ENCODE peak calls at places on chromosome 14, in seven cellular contexts. One of them, this sample, is unnamed.

GRCh38 chr14:34331728-34332623 is 130.1 kb downstream of the SPTSSA start:
- DNase-seq in foreskin fibroblast: no peak
- DNase-seq in progenitor cell of endocrine pancreas: peak; percentile 49
- DNase-seq in HFFc6: peak; percentile 26
- DNase-seq in cardiac fibroblast: peak; percentile 67
- DNase-seq in neural crest cell: peak; percentile 74
- DNase-seq in activated CD8-positive, alpha-beta T cell treated with anti-CD3 and anti-CD28 coated beads for 36 hours: peak; percentile 77
- DNase-seq in this sample: peak; percentile 59

GRCh38 chr14:62661818-62662217 is 383.4 kb downstream of the KCNH5 start:
- DNase-seq in HFFc6: no peak
- DNase-seq in foreskin fibroblast: no peak
- DNase-seq in activated CD8-positive, alpha-beta T cell treated with anti-CD3 and anti-CD28 coated beads for 36 hours: no peak
- DNase-seq in progenitor cell of endocrine pancreas: no peak
- DNase-seq in neural crest cell: no peak
- DNase-seq in cardiac fibroblast: peak; percentile 74
- DNase-seq in this sample: no peak

GRCh38 chr14:103584326-103584915 is 21.7 kb downstream of the COA8 start:
- DNase-seq in activated CD8-positive, alpha-beta T cell treated with anti-CD3 and anti-CD28 coated beads for 36 hours: no peak
- DNase-seq in foreskin fibroblast: no peak
- DNase-seq in HFFc6: no peak
- DNase-seq in neural crest cell: no peak
- DNase-seq in progenitor cell of endocrine pancreas: no peak
- DNase-seq in cardiac fibroblast: no peak
- DNase-seq in this sample: no peak

GRCh38 chr14:102508410-102508773 is 1.2 kb downstream of the ANKRD9 start:
- DNase-seq in progenitor cell of endocrine pancreas: no peak
- DNase-seq in neural crest cell: no peak
- DNase-seq in HFFc6: no peak
- DNase-seq in activated CD8-positive, alpha-beta T cell treated with anti-CD3 and anti-CD28 coated beads for 36 hours: no peak
- DNase-seq in foreskin fibroblast: no peak
- DNase-seq in cardiac fibroblast: no peak
- DNase-seq in this sample: peak; percentile 60

GRCh38 chr14:33848706-33849454 is 102.0 kb downstream of the EGLN3 start:
- DNase-seq in cardiac fibroblast: peak; percentile 54
- DNase-seq in progenitor cell of endocrine pancreas: peak; percentile 79
- DNase-seq in neural crest cell: peak; percentile 76
- DNase-seq in activated CD8-positive, alpha-beta T cell treated with anti-CD3 and anti-CD28 coated beads for 36 hours: peak; percentile 40
- DNase-seq in foreskin fibroblast: no peak
- DNase-seq in HFFc6: peak; percentile 48
- DNase-seq in this sample: peak; percentile 24

GRCh38 chr14:36510078-36510799 is 9.8 kb downstream of the NKX2-1 start:
- DNase-seq in cardiac fibroblast: no peak
- DNase-seq in neural crest cell: no peak
- DNase-seq in progenitor cell of endocrine pancreas: no peak
- DNase-seq in foreskin fibroblast: no peak
- DNase-seq in HFFc6: no peak
- DNase-seq in activated CD8-positive, alpha-beta T cell treated with anti-CD3 and anti-CD28 coated beads for 36 hours: no peak
- DNase-seq in this sample: no peak

GRCh38 chr14:105486974-105487448 is 325 bp downstream of the CRIP1 start:
- DNase-seq in HFFc6: no peak
- DNase-seq in cardiac fibroblast: no peak
- DNase-seq in progenitor cell of endocrine pancreas: no peak
- DNase-seq in activated CD8-positive, alpha-beta T cell treated with anti-CD3 and anti-CD28 coated beads for 36 hours: peak; percentile 56
- DNase-seq in foreskin fibroblast: no peak
- DNase-seq in neural crest cell: no peak
- DNase-seq in this sample: no peak

GRCh38 chr14:96359959-96360358 is 3.2 kb downstream of the ATG2B start:
- DNase-seq in cardiac fibroblast: no peak
- DNase-seq in progenitor cell of endocrine pancreas: no peak
- DNase-seq in neural crest cell: no peak
- DNase-seq in foreskin fibroblast: no peak
- DNase-seq in HFFc6: no peak
- DNase-seq in activated CD8-positive, alpha-beta T cell treated with anti-CD3 and anti-CD28 coated beads for 36 hours: no peak
- DNase-seq in this sample: no peak

GRCh38 chr14:64232095-64232830 is 61.9 kb downstream of the ESR2 start:
- DNase-seq in activated CD8-positive, alpha-beta T cell treated with anti-CD3 and anti-CD28 coated beads for 36 hours: peak; percentile 71
- DNase-seq in neural crest cell: no peak
- DNase-seq in cardiac fibroblast: peak; percentile 95
- DNase-seq in HFFc6: peak; percentile 82
- DNase-seq in foreskin fibroblast: peak; percentile 87
- DNase-seq in progenitor cell of endocrine pancreas: no peak
- DNase-seq in this sample: peak; percentile 34

GRCh38 chr14:31994391-31995033 is 82.6 kb upstream of the ARHGAP5 start:
- DNase-seq in activated CD8-positive, alpha-beta T cell treated with anti-CD3 and anti-CD28 coated beads for 36 hours: no peak
- DNase-seq in HFFc6: no peak
- DNase-seq in foreskin fibroblast: no peak
- DNase-seq in progenitor cell of endocrine pancreas: no peak
- DNase-seq in cardiac fibroblast: peak; percentile 53
- DNase-seq in neural crest cell: no peak
- DNase-seq in this sample: no peak

GRCh38 chr14:57383125-57383524 is 7.3 kb upstream of the NAA30 start:
- DNase-seq in HFFc6: no peak
- DNase-seq in foreskin fibroblast: no peak
- DNase-seq in progenitor cell of endocrine pancreas: no peak
- DNase-seq in cardiac fibroblast: no peak
- DNase-seq in activated CD8-positive, alpha-beta T cell treated with anti-CD3 and anti-CD28 coated beads for 36 hours: no peak
- DNase-seq in neural crest cell: no peak
- DNase-seq in this sample: no peak

GRCh38 chr14:39615352-39615751 is 183.1 kb upstream of the FBXO33 start:
- DNase-seq in progenitor cell of endocrine pancreas: no peak
- DNase-seq in neural crest cell: no peak
- DNase-seq in HFFc6: no peak
- DNase-seq in activated CD8-positive, alpha-beta T cell treated with anti-CD3 and anti-CD28 coated beads for 36 hours: no peak
- DNase-seq in cardiac fibroblast: no peak
- DNase-seq in foreskin fibroblast: no peak
- DNase-seq in this sample: no peak

GRCh38 chr14:92503756-92504491 is 9.7 kb upstream of the RIN3 start:
- DNase-seq in foreskin fibroblast: peak; percentile 88
- DNase-seq in activated CD8-positive, alpha-beta T cell treated with anti-CD3 and anti-CD28 coated beads for 36 hours: no peak
- DNase-seq in HFFc6: peak; percentile 90
- DNase-seq in neural crest cell: no peak
- DNase-seq in progenitor cell of endocrine pancreas: no peak
- DNase-seq in cardiac fibroblast: peak; percentile 83
- DNase-seq in this sample: no peak

GRCh38 chr14:36057452-36058142 is 118.9 kb downstream of the PTCSC3 start:
- DNase-seq in HFFc6: no peak
- DNase-seq in progenitor cell of endocrine pancreas: no peak
- DNase-seq in cardiac fibroblast: no peak
- DNase-seq in activated CD8-positive, alpha-beta T cell treated with anti-CD3 and anti-CD28 coated beads for 36 hours: no peak
- DNase-seq in foreskin fibroblast: no peak
- DNase-seq in neural crest cell: no peak
- DNase-seq in this sample: no peak

GRCh38 chr14:34778744-34779143 is 64.4 kb upstream of the CFL2 start:
- DNase-seq in cardiac fibroblast: no peak
- DNase-seq in activated CD8-positive, alpha-beta T cell treated with anti-CD3 and anti-CD28 coated beads for 36 hours: no peak
- DNase-seq in neural crest cell: no peak
- DNase-seq in HFFc6: no peak
- DNase-seq in foreskin fibroblast: no peak
- DNase-seq in progenitor cell of endocrine pancreas: no peak
- DNase-seq in this sample: no peak

GRCh38 chr14:58167057-58167456 is 15.0 kb upstream of the ARMH4 start:
- DNase-seq in HFFc6: no peak
- DNase-seq in neural crest cell: no peak
- DNase-seq in activated CD8-positive, alpha-beta T cell treated with anti-CD3 and anti-CD28 coated beads for 36 hours: no peak
- DNase-seq in cardiac fibroblast: no peak
- DNase-seq in foreskin fibroblast: no peak
- DNase-seq in progenitor cell of endocrine pancreas: no peak
- DNase-seq in this sample: no peak

GRCh38 chr14:100294213-100294962 is 11.9 kb downstream of the SLC25A29 start:
- DNase-seq in cardiac fibroblast: peak; percentile 34
- DNase-seq in HFFc6: no peak
- DNase-seq in foreskin fibroblast: no peak
- DNase-seq in neural crest cell: no peak
- DNase-seq in progenitor cell of endocrine pancreas: no peak
- DNase-seq in activated CD8-positive, alpha-beta T cell treated with anti-CD3 and anti-CD28 coated beads for 36 hours: no peak
- DNase-seq in this sample: peak; percentile 34

GRCh38 chr14:34237098-34237497 is 224.9 kb downstream of the SPTSSA start:
- DNase-seq in activated CD8-positive, alpha-beta T cell treated with anti-CD3 and anti-CD28 coated beads for 36 hours: no peak
- DNase-seq in foreskin fibroblast: no peak
- DNase-seq in progenitor cell of endocrine pancreas: no peak
- DNase-seq in cardiac fibroblast: no peak
- DNase-seq in neural crest cell: no peak
- DNase-seq in HFFc6: no peak
- DNase-seq in this sample: no peak

GRCh38 chr14:50830044-50830931 is 674 bp downstream of the NIN start:
- DNase-seq in progenitor cell of endocrine pancreas: peak; percentile 25
- DNase-seq in foreskin fibroblast: no peak
- DNase-seq in neural crest cell: peak; percentile 60
- DNase-seq in HFFc6: no peak
- DNase-seq in activated CD8-positive, alpha-beta T cell treated with anti-CD3 and anti-CD28 coated beads for 36 hours: peak; percentile 79
- DNase-seq in cardiac fibroblast: peak; percentile 51
- DNase-seq in this sample: peak; percentile 85

GRCh38 chr14:29926701-29927595 is 699 bp downstream of the PRKD1 start:
- DNase-seq in cardiac fibroblast: peak; percentile 49
- DNase-seq in activated CD8-positive, alpha-beta T cell treated with anti-CD3 and anti-CD28 coated beads for 36 hours: no peak
- DNase-seq in foreskin fibroblast: peak; percentile 59
- DNase-seq in HFFc6: peak; percentile 41
- DNase-seq in neural crest cell: peak; percentile 48
- DNase-seq in progenitor cell of endocrine pancreas: peak; percentile 48
- DNase-seq in this sample: peak; percentile 37

GRCh38 chr14:61388173-61388975 is 67.0 kb downstream of the PRKCH start:
- DNase-seq in neural crest cell: no peak
- DNase-seq in activated CD8-positive, alpha-beta T cell treated with anti-CD3 and anti-CD28 coated beads for 36 hours: peak; percentile 76
- DNase-seq in progenitor cell of endocrine pancreas: no peak
- DNase-seq in HFFc6: no peak
- DNase-seq in foreskin fibroblast: peak; percentile 8
- DNase-seq in cardiac fibroblast: peak; percentile 66
- DNase-seq in this sample: peak; percentile 59

GRCh38 chr14:50786821-50787464 is 44.0 kb downstream of the NIN start:
- DNase-seq in progenitor cell of endocrine pancreas: no peak
- DNase-seq in cardiac fibroblast: no peak
- DNase-seq in activated CD8-positive, alpha-beta T cell treated with anti-CD3 and anti-CD28 coated beads for 36 hours: no peak
- DNase-seq in foreskin fibroblast: no peak
- DNase-seq in HFFc6: no peak
- DNase-seq in neural crest cell: no peak
- DNase-seq in this sample: no peak

GRCh38 chr14:56995010-56995409 is 184.7 kb upstream of the OTX2 start:
- DNase-seq in foreskin fibroblast: no peak
- DNase-seq in HFFc6: no peak
- DNase-seq in activated CD8-positive, alpha-beta T cell treated with anti-CD3 and anti-CD28 coated beads for 36 hours: no peak
- DNase-seq in cardiac fibroblast: no peak
- DNase-seq in neural crest cell: no peak
- DNase-seq in progenitor cell of endocrine pancreas: no peak
- DNase-seq in this sample: no peak

GRCh38 chr14:71474866-71475265 is 457.4 kb upstream of the RGS6 start:
- DNase-seq in activated CD8-positive, alpha-beta T cell treated with anti-CD3 and anti-CD28 coated beads for 36 hours: no peak
- DNase-seq in HFFc6: no peak
- DNase-seq in foreskin fibroblast: no peak
- DNase-seq in cardiac fibroblast: no peak
- DNase-seq in neural crest cell: no peak
- DNase-seq in progenitor cell of endocrine pancreas: no peak
- DNase-seq in this sample: no peak

GRCh38 chr14:72666610-72667009 is 227.3 kb downstream of the DPF3 start:
- DNase-seq in progenitor cell of endocrine pancreas: no peak
- DNase-seq in HFFc6: peak; percentile 85
- DNase-seq in activated CD8-positive, alpha-beta T cell treated with anti-CD3 and anti-CD28 coated beads for 36 hours: no peak
- DNase-seq in neural crest cell: no peak
- DNase-seq in cardiac fibroblast: peak; percentile 83
- DNase-seq in foreskin fibroblast: peak; percentile 91
- DNase-seq in this sample: no peak

DNA sequence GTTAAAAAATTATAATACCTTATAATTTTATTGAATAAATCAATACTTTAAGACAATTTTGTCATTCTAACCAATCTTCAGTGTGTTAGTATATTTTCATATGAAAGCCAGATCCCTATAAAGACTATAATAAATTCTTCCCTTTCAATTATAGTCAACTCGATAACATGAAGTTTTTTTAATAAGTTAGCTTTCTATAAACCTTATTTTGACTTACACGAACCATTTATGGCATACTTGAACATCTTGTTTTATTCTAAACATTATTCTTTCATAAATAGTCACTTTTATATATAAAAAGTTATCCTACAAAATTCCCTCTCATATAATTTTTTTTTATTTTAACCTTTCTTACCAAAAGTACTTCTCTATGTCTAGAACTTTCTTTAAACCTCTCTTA is 1002.3 kb downstream of the TMEM121 start:
- DNase-seq in neural crest cell: no peak
- DNase-seq in HFFc6: no peak
- DNase-seq in progenitor cell of endocrine pancreas: no peak
- DNase-seq in cardiac fibroblast: no peak
- DNase-seq in activated CD8-positive, alpha-beta T cell treated with anti-CD3 and anti-CD28 coated beads for 36 hours: no peak
- DNase-seq in foreskin fibroblast: no peak
- DNase-seq in this sample: no peak
- TF ChIP-seq CTCF in neural crest cell: no peak
- TF ChIP-seq CTCF in HFFc6: no peak
- TF ChIP-seq CTCF in progenitor cell of endocrine pancreas: no peak
- TF ChIP-seq CTCF in cardiac fibroblast: no peak
- TF ChIP-seq CTCF in activated CD8-positive, alpha-beta T cell treated with anti-CD3 and anti-CD28 coated beads for 36 hours: no peak
- TF ChIP-seq CTCF in foreskin fibroblast: no peak
- TF ChIP-seq CTCF in this sample: no peak

GRCh38 chr14:69877492-69877891 is 1.7 kb upstream of the SMOC1 start:
- DNase-seq in neural crest cell: no peak
- DNase-seq in progenitor cell of endocrine pancreas: no peak
- DNase-seq in foreskin fibroblast: no peak
- DNase-seq in HFFc6: no peak
- DNase-seq in activated CD8-positive, alpha-beta T cell treated with anti-CD3 and anti-CD28 coated beads for 36 hours: no peak
- DNase-seq in cardiac fibroblast: peak; percentile 50
- DNase-seq in this sample: peak; percentile 63
- TF ChIP-seq CTCF in neural crest cell: peak; percentile 64
- TF ChIP-seq CTCF in progenitor cell of endocrine pancreas: peak; percentile 60
- TF ChIP-seq CTCF in foreskin fibroblast: peak; percentile 10
- TF ChIP-seq CTCF in HFFc6: peak; percentile 71
- TF ChIP-seq CTCF in activated CD8-positive, alpha-beta T cell treated with anti-CD3 and anti-CD28 coated beads for 36 hours: peak; percentile 54
- TF ChIP-seq CTCF in cardiac fibroblast: peak; percentile 45
- TF ChIP-seq CTCF in this sample: peak; percentile 42

GRCh38 chr14:91317381-91318313 is 73.1 kb upstream of the GPR68 start:
- DNase-seq in neural crest cell: no peak
- DNase-seq in activated CD8-positive, alpha-beta T cell treated with anti-CD3 and anti-CD28 coated beads for 36 hours: peak; percentile 97
- DNase-seq in HFFc6: no peak
- DNase-seq in cardiac fibroblast: peak; percentile 22
- DNase-seq in foreskin fibroblast: no peak
- DNase-seq in progenitor cell of endocrine pancreas: no peak
- DNase-seq in this sample: no peak
- TF ChIP-seq CTCF in neural crest cell: no peak
- TF ChIP-seq CTCF in activated CD8-positive, alpha-beta T cell treated with anti-CD3 and anti-CD28 coated beads for 36 hours: peak; percentile 54
- TF ChIP-seq CTCF in HFFc6: no peak
- TF ChIP-seq CTCF in cardiac fibroblast: peak; percentile 12
- TF ChIP-seq CTCF in foreskin fibroblast: no peak
- TF ChIP-seq CTCF in progenitor cell of endocrine pancreas: no peak
- TF ChIP-seq CTCF in this sample: no peak

DNA sequence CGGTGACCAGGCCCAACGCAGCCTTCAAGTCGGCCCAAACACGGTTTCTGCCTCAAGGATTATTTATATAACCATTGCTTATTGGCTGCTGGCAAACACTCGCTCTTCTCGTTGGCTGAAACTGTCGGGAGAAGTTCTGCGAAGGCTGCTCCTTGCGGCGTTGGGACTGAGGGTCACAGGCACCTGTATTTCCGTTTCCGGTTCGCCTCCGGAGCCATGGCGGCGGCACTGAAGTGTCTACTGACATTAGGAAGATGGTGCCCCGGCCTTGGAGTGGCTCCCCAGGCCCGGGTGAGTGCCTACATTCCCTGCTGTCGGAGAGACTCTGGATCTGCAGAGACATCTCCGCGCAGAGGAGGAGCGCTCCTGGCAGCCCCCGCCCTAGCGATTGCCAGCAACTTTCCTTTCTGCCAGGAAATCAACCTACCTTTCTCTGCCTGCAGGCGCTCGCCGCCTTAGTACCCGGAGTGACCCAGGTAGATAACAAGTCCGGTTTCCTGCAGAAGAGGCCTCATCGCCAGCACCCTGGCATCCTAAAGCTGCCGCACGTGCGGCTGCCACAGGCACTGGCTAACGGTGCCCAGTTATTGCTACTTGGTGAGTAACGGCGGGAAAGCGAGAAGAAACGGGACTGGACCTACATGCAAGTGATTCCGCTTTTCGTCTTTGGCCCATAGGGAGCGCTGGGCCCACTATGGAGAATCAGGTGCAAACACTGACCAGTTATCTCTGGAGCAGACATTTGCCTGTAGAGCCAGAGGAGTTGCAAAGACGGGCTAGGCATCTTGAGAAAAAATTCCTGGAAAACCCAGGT is at the start of gene METTL17:
- DNase-seq in progenitor cell of endocrine pancreas: peak; percentile 67
- DNase-seq in HFFc6: peak; percentile 99
- DNase-seq in neural crest cell: peak; percentile 80
- DNase-seq in cardiac fibroblast: peak; percentile 98
- DNase-seq in foreskin fibroblast: peak; percentile 92
- DNase-seq in activated CD8-positive, alpha-beta T cell treated with anti-CD3 and anti-CD28 coated beads for 36 hours: peak; percentile 94
- DNase-seq in this sample: peak; percentile 87
- TF ChIP-seq CTCF in progenitor cell of endocrine pancreas: peak; percentile 49
- TF ChIP-seq CTCF in HFFc6: peak; percentile 71
- TF ChIP-seq CTCF in neural crest cell: peak; percentile 56
- TF ChIP-seq CTCF in cardiac fibroblast: peak; percentile 41
- TF ChIP-seq CTCF in foreskin fibroblast: peak; percentile 41
- TF ChIP-seq CTCF in activated CD8-positive, alpha-beta T cell treated with anti-CD3 and anti-CD28 coated beads for 36 hours: peak; percentile 51
- TF ChIP-seq CTCF in this sample: no peak